ENCODE peak calls at places on chromosomes 4 and X, in five cellular contexts. U is cardiac muscle cell, D is right atrium auricular region, X is SJSA1, Q is lung. J is an unnamed sample.

GRCh38 chrX:74509989-74510388 is 88.7 kb downstream of the SLC16A2 start:
- DNase-seq in U (peak; percentile 49), D (no peak), X (no peak), Q (no peak), J (no peak)

GRCh38 chr4:2792711-2793577 is at the start of gene SH3BP2:
- DNase-seq in U (peak; percentile 86), Q (peak; percentile 85), X (no peak), D (no peak), J (peak; percentile 95)

GRCh38 chr4:156568041-156568440 is 403.6 kb downstream of the PDGFC start:
- DNase-seq in Q (no peak), D (no peak), X (no peak), U (no peak), J (no peak)

GRCh38 chrX:131802836-131803626 is 220.1 kb upstream of the STK26 start:
- DNase-seq in Q (peak; percentile 78), U (no peak), X (no peak), D (no peak), J (no peak)

GRCh38 chr4:56641494-56642051 is 39.5 kb downstream of the HOPX start:
- DNase-seq in Q (no peak), D (no peak), U (peak; percentile 87), X (peak; percentile 98), J (no peak)

GRCh38 chrX:6026980-6027379 is 201.7 kb downstream of the NLGN4X start:
- DNase-seq in D (no peak), X (no peak), Q (no peak), U (no peak), J (no peak)

GRCh38 chrX:101265869-101266428 is 25.2 kb downstream of the TAF7L start:
- DNase-seq in D (no peak), X (peak; percentile 5), U (peak; percentile 34), Q (no peak), J (no peak)

GRCh38 chrX:141221611-141222010 is 20.7 kb downstream of the SPANXC start:
- DNase-seq in X (no peak), D (no peak), U (no peak), Q (no peak), J (no peak)

GRCh38 chr4:102640669-102641068 is 120.1 kb downstream of the MANBA start:
- DNase-seq in U (peak; percentile 54), Q (no peak), D (no peak), X (no peak), J (no peak)

GRCh38 chr4:78862314-78862737 is 76.9 kb downstream of the PAQR3 start:
- DNase-seq in U (no peak), Q (no peak), X (no peak), D (no peak), J (no peak)

GRCh38 chrX:7252013-7252610 is 104.2 kb upstream of the PUDP start:
- DNase-seq in D (no peak), X (no peak), Q (peak; percentile 74), U (no peak), J (peak; percentile 18)

GRCh38 chr4:78693777-78694456 is 82.2 kb upstream of the BMP2K start:
- DNase-seq in Q (no peak), U (peak; percentile 46), D (no peak), X (no peak), J (no peak)

GRCh38 chr4:83629945-83630684 is 94.2 kb downstream of the GPAT3 start:
- DNase-seq in D (no peak), X (peak; percentile 11), U (peak; percentile 82), Q (peak; percentile 48), J (peak; percentile 48)

GRCh38 chr4:164807611-164808010 is 53.7 kb downstream of the SMIM31 start:
- DNase-seq in Q (peak; percentile 43), X (peak; percentile 93), U (no peak), D (no peak), J (no peak)

GRCh38 chrX:13697440-13697839 is 8.5 kb downstream of the RAB9A start:
- DNase-seq in X (no peak), U (no peak), D (no peak), Q (no peak), J (no peak)

GRCh38 chr4:175054980-175055379 is 136.8 kb downstream of the ADAM29 start:
- DNase-seq in D (no peak), U (no peak), X (no peak), Q (no peak), J (no peak)

GRCh38 chrX:40205471-40205870 is 107.7 kb upstream of the BCOR start:
- DNase-seq in U (no peak), Q (no peak), X (no peak), D (no peak), J (no peak)

GRCh38 chr4:176718881-176719280 is 73.8 kb downstream of the VEGFC start:
- DNase-seq in X (no peak), D (no peak), Q (no peak), U (no peak), J (no peak)

DNA sequence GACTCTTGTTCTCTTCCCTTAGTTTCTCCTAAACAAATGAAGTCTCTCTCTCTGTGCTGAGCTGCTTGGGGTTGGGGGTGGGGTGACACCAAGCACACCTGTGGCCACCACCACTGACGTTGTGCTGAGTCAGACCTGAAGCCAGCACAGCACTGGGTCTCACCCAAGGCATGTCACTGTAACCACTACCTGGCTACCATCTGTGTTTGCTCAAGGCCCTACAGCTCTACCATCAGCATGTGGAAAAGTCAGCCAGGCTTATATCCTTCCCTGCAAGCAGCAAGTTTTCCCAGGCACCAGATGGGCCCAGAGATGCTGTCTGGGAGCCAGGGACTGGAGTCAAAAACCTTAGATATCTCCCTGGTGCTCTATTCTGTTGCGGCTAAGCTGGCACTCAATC is 6.9 kb downstream of the CXCL10 start:
- DNase-seq in X (no peak), D (no peak), Q (no peak), U (no peak), J (no peak)
- H3K4me3 ChIP-seq in X (no peak overlapping the region), D (no peak overlapping the region), Q (no peak overlapping the region), U (no peak overlapping the region), J (no peak overlapping the region)

GRCh38 chrX:2162695-2163094 is 338.1 kb downstream of the DHRSX start:
- DNase-seq in X (no peak), U (no peak), Q (no peak), D (no peak), J (no peak)

GRCh38 chrX:2159393-2159792 is 341.4 kb downstream of the DHRSX start:
- DNase-seq in Q (no peak), X (no peak), D (no peak), U (no peak), J (no peak)

GRCh38 chrX:2159858-2160257 is 340.9 kb downstream of the DHRSX start:
- DNase-seq in D (no peak), X (no peak), U (no peak), Q (no peak), J (no peak)
- H3K4me3 ChIP-seq in D (no peak overlapping the region), X (no peak overlapping the region), U (no peak overlapping the region), Q (no peak overlapping the region), J (no peak overlapping the region)

DNA sequence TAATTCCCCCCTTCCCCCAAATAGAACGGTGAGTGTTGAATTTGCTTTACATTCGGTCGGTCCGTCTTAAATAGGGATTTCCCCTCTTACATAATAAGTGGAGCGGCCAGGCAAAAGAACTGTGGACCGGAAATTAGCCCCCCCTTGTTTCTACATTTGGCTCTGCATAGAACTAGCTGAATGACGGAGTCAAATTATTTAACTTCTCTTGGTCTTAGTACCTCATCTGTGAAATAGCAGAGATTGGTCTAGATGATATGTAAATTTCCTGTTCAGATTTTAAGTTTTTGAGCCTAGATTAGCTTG is 1.3 kb downstream of the SPATA18 start:
- DNase-seq in Q (no peak), X (no peak), D (peak; percentile 59), U (peak; percentile 63), J (no peak)
- H3K4me3 ChIP-seq in Q (no peak overlapping the region), X (no peak overlapping the region), D (peak overlapping the region; percentile 71), U (peak overlapping the region; percentile 65), J (no peak overlapping the region)

DNA sequence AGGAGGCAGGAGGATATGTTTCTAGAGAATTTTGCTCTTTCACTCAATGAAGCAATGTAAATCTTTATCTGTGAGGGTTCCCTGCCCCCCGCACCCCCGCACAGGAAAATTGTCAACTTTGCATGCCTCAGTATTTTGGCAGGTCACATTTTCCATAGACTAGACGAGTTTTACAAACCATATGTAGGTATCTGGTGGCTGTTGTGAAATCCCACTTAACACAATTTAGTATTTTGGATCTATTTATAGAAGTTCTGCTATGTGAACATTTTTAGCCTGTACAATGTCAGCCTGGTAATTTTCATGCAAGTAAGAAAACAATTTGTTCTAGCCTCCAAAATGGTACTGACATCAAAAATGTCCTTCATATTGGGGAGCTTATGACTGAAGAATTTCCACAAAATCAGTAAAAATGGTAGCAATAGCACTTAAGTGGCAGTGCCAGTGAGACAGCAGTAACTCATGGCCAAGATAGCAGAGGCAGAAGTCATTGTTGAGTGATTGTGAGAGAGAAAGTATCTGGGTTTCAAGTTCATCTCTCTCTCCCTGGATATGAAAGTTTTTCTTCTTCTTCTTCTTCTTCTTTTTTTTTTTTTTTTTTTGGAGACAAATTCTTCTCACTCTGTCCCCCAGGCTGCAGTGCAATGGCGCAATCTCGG is 12.4 kb upstream of the FRYL start:
- DNase-seq in U (peak; percentile 62), X (no peak), D (no peak), Q (no peak), J (no peak)
- H3K4me3 ChIP-seq in U (no peak overlapping the region), X (no peak overlapping the region), D (no peak overlapping the region), Q (no peak overlapping the region), J (no peak overlapping the region)

GRCh38 chr4:10106421-10107039 is 10.1 kb downstream of the WDR1 start:
- DNase-seq in X (peak; percentile 73), D (peak; percentile 97), Q (peak; percentile 69), U (peak; percentile 95), J (peak; percentile 93)
- H3K4me3 ChIP-seq in X (peak overlapping the region; percentile 6), D (no peak overlapping the region), Q (no peak overlapping the region), U (no peak overlapping the region), J (no peak overlapping the region)

DNA sequence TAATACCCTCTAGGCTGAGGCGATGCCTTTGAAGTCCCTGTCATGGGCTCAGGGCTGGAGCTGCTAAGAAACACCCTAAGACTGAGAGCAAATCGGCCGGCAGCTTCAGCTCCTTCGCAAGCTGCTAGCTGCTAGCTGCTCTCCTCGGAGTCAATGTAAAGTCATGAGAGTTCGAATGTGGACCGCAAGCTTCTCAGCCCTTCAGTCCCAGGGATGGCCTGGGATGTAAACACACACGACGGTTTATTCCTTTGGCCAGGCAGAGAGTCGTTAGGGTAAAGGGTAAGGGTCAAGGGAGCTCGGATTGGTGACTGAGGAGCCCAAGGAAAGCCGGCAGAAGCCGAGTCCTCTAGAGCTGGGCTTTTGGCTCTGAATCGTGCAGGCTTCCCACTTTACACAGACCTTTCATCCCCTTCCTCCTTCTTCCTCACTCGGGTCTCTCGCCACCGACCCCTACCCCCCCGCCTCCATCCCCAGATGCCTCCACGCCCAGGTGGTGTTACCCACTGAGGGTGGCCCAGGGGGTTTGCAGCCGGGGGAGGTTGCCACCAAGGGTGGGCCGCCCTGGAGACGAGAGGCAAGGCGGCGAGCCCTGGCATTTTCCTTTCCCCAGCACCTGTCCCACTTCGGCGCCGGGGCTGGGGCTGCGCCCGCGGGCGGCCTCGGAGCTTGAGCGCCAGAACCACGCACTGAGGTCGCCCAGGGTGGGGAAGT is 3.1 kb upstream of the BCORL1 start:
- DNase-seq in Q (no peak), U (no peak), X (no peak), D (no peak), J (no peak)
- H3K4me3 ChIP-seq in Q (no peak overlapping the region), U (peak overlapping the region; percentile 39), X (no peak overlapping the region), D (no peak overlapping the region), J (no peak overlapping the region)

GRCh38 chr4:89836031-89836777 is 757 bp downstream of the SNCA start:
- DNase-seq in X (no peak), U (peak; percentile 9), D (no peak), Q (no peak), J (no peak)

GRCh38 chr4:89837385-89837995 is 529 bp upstream of the SNCA start:
- DNase-seq in X (peak; percentile 47), U (peak; percentile 43), D (no peak), Q (no peak), J (no peak)

GRCh38 chr4:89834486-89835209 is 2.3 kb downstream of the SNCA start:
- DNase-seq in Q (no peak), X (no peak), D (no peak), U (no peak), J (no peak)

GRCh38 chr4:89836897-89837384 is at the start of gene SNCA:
- DNase-seq in X (peak; percentile 58), U (peak; percentile 78), D (peak; percentile 64), Q (peak; percentile 50), J (peak; percentile 58)

GRCh38 chr4:89835413-89835812 is 1.5 kb downstream of the SNCA start:
- DNase-seq in D (no peak), Q (no peak), X (no peak), U (no peak), J (no peak)
- H3K4me3 ChIP-seq in D (no peak overlapping the region), Q (no peak overlapping the region), X (no peak overlapping the region), U (no peak overlapping the region), J (no peak overlapping the region)